ENCODE peak calls at places on chromosomes 7 and 10, in ten cellular contexts. One of them, this sample, is unnamed.

GRCh38 chr7:74707216-74707615 is 49.7 kb downstream of the GTF2I start:
- DNase-seq in H7: no peak
- DNase-seq in adipocyte: no peak
- DNase-seq in T-helper 9 cell: no peak
- DNase-seq in stimulated activated CD4-positive, alpha-beta T cell treated with anti-CD3 and anti-CD28 coated beads, Interleukin-15, amount 100 ng/mL, for 1 hour: no peak
- DNase-seq in activated CD4-positive, CD25-positive, alpha-beta regulatory T cell treated with anti-CD3 and anti-CD28 coated beads, Interleukin-2, amount 50 U/mL, for 72 hours: no peak
- DNase-seq in skeletal muscle cell: no peak
- DNase-seq in lower lobe of right lung: no peak
- DNase-seq in activated T-helper 1 cell treated with Interleukin-2 at 50 U/mL for 16 hours: no peak
- DNase-seq in epithelial cell of esophagus: no peak
- DNase-seq in this sample: no peak

GRCh38 chr10:26221571-26221970 is 5.0 kb downstream of the GAD2 start:
- DNase-seq in H7: peak
- DNase-seq in adipocyte: no peak
- DNase-seq in T-helper 9 cell: no peak
- DNase-seq in stimulated activated CD4-positive, alpha-beta T cell treated with anti-CD3 and anti-CD28 coated beads, Interleukin-15, amount 100 ng/mL, for 1 hour: no peak
- DNase-seq in activated CD4-positive, CD25-positive, alpha-beta regulatory T cell treated with anti-CD3 and anti-CD28 coated beads, Interleukin-2, amount 50 U/mL, for 72 hours: no peak
- DNase-seq in skeletal muscle cell: no peak
- DNase-seq in lower lobe of right lung: no peak
- DNase-seq in activated T-helper 1 cell treated with Interleukin-2 at 50 U/mL for 16 hours: no peak
- DNase-seq in epithelial cell of esophagus: no peak
- DNase-seq in this sample: no peak

GRCh38 chr10:70890917-70891431 is 2.6 kb upstream of the PCBD1 start:
- DNase-seq in H7: peak
- DNase-seq in adipocyte: peak
- DNase-seq in T-helper 9 cell: no peak
- DNase-seq in stimulated activated CD4-positive, alpha-beta T cell treated with anti-CD3 and anti-CD28 coated beads, Interleukin-15, amount 100 ng/mL, for 1 hour: no peak
- DNase-seq in activated CD4-positive, CD25-positive, alpha-beta regulatory T cell treated with anti-CD3 and anti-CD28 coated beads, Interleukin-2, amount 50 U/mL, for 72 hours: no peak
- DNase-seq in skeletal muscle cell: no peak
- DNase-seq in lower lobe of right lung: no peak
- DNase-seq in activated T-helper 1 cell treated with Interleukin-2 at 50 U/mL for 16 hours: no peak
- DNase-seq in epithelial cell of esophagus: no peak
- DNase-seq in this sample: no peak

GRCh38 chr10:31101123-31101522 is 69.5 kb upstream of the ZNF438 start:
- DNase-seq in H7: no peak
- DNase-seq in adipocyte: peak
- DNase-seq in T-helper 9 cell: no peak
- DNase-seq in stimulated activated CD4-positive, alpha-beta T cell treated with anti-CD3 and anti-CD28 coated beads, Interleukin-15, amount 100 ng/mL, for 1 hour: peak
- DNase-seq in activated CD4-positive, CD25-positive, alpha-beta regulatory T cell treated with anti-CD3 and anti-CD28 coated beads, Interleukin-2, amount 50 U/mL, for 72 hours: peak
- DNase-seq in skeletal muscle cell: peak
- DNase-seq in lower lobe of right lung: no peak
- DNase-seq in activated T-helper 1 cell treated with Interleukin-2 at 50 U/mL for 16 hours: peak
- DNase-seq in epithelial cell of esophagus: peak
- DNase-seq in this sample: no peak

GRCh38 chr10:76763360-76763759 is 874.2 kb downstream of the KCNMA1 start:
- DNase-seq in H7: no peak
- DNase-seq in adipocyte: no peak
- DNase-seq in T-helper 9 cell: no peak
- DNase-seq in stimulated activated CD4-positive, alpha-beta T cell treated with anti-CD3 and anti-CD28 coated beads, Interleukin-15, amount 100 ng/mL, for 1 hour: no peak
- DNase-seq in activated CD4-positive, CD25-positive, alpha-beta regulatory T cell treated with anti-CD3 and anti-CD28 coated beads, Interleukin-2, amount 50 U/mL, for 72 hours: no peak
- DNase-seq in skeletal muscle cell: no peak
- DNase-seq in lower lobe of right lung: no peak
- DNase-seq in activated T-helper 1 cell treated with Interleukin-2 at 50 U/mL for 16 hours: no peak
- DNase-seq in epithelial cell of esophagus: peak
- DNase-seq in this sample: no peak

GRCh38 chr10:120328647-120329046 is 128.4 kb upstream of the PLPP4 start:
- DNase-seq in H7: no peak
- DNase-seq in adipocyte: peak
- DNase-seq in T-helper 9 cell: no peak
- DNase-seq in stimulated activated CD4-positive, alpha-beta T cell treated with anti-CD3 and anti-CD28 coated beads, Interleukin-15, amount 100 ng/mL, for 1 hour: no peak
- DNase-seq in activated CD4-positive, CD25-positive, alpha-beta regulatory T cell treated with anti-CD3 and anti-CD28 coated beads, Interleukin-2, amount 50 U/mL, for 72 hours: no peak
- DNase-seq in skeletal muscle cell: no peak
- DNase-seq in lower lobe of right lung: no peak
- DNase-seq in activated T-helper 1 cell treated with Interleukin-2 at 50 U/mL for 16 hours: no peak
- DNase-seq in epithelial cell of esophagus: no peak
- DNase-seq in this sample: no peak

GRCh38 chr7:23680417-23681405 is 712 bp downstream of the FAM221A start:
- DNase-seq in H7: peak
- DNase-seq in adipocyte: peak
- DNase-seq in T-helper 9 cell: peak
- DNase-seq in stimulated activated CD4-positive, alpha-beta T cell treated with anti-CD3 and anti-CD28 coated beads, Interleukin-15, amount 100 ng/mL, for 1 hour: peak
- DNase-seq in activated CD4-positive, CD25-positive, alpha-beta regulatory T cell treated with anti-CD3 and anti-CD28 coated beads, Interleukin-2, amount 50 U/mL, for 72 hours: peak
- DNase-seq in skeletal muscle cell: no peak
- DNase-seq in lower lobe of right lung: peak
- DNase-seq in activated T-helper 1 cell treated with Interleukin-2 at 50 U/mL for 16 hours: peak
- DNase-seq in epithelial cell of esophagus: peak
- DNase-seq in this sample: peak

GRCh38 chr7:1897861-1898627 is 228.0 kb downstream of the ELFN1 start:
- DNase-seq in H7: peak
- DNase-seq in adipocyte: no peak
- DNase-seq in T-helper 9 cell: no peak
- DNase-seq in stimulated activated CD4-positive, alpha-beta T cell treated with anti-CD3 and anti-CD28 coated beads, Interleukin-15, amount 100 ng/mL, for 1 hour: no peak
- DNase-seq in activated CD4-positive, CD25-positive, alpha-beta regulatory T cell treated with anti-CD3 and anti-CD28 coated beads, Interleukin-2, amount 50 U/mL, for 72 hours: no peak
- DNase-seq in skeletal muscle cell: no peak
- DNase-seq in lower lobe of right lung: peak
- DNase-seq in activated T-helper 1 cell treated with Interleukin-2 at 50 U/mL for 16 hours: no peak
- DNase-seq in epithelial cell of esophagus: no peak
- DNase-seq in this sample: no peak

GRCh38 chr10:74047304-74047703 is 49.4 kb downstream of the VCL start:
- DNase-seq in H7: no peak
- DNase-seq in adipocyte: peak
- DNase-seq in T-helper 9 cell: no peak
- DNase-seq in stimulated activated CD4-positive, alpha-beta T cell treated with anti-CD3 and anti-CD28 coated beads, Interleukin-15, amount 100 ng/mL, for 1 hour: no peak
- DNase-seq in activated CD4-positive, CD25-positive, alpha-beta regulatory T cell treated with anti-CD3 and anti-CD28 coated beads, Interleukin-2, amount 50 U/mL, for 72 hours: no peak
- DNase-seq in skeletal muscle cell: peak
- DNase-seq in lower lobe of right lung: no peak
- DNase-seq in activated T-helper 1 cell treated with Interleukin-2 at 50 U/mL for 16 hours: no peak
- DNase-seq in epithelial cell of esophagus: no peak
- DNase-seq in this sample: no peak

GRCh38 chr7:7304705-7305475 is 122.5 kb downstream of the C1GALT1 start:
- DNase-seq in H7: no peak
- DNase-seq in adipocyte: no peak
- DNase-seq in T-helper 9 cell: no peak
- DNase-seq in stimulated activated CD4-positive, alpha-beta T cell treated with anti-CD3 and anti-CD28 coated beads, Interleukin-15, amount 100 ng/mL, for 1 hour: no peak
- DNase-seq in activated CD4-positive, CD25-positive, alpha-beta regulatory T cell treated with anti-CD3 and anti-CD28 coated beads, Interleukin-2, amount 50 U/mL, for 72 hours: no peak
- DNase-seq in skeletal muscle cell: no peak
- DNase-seq in lower lobe of right lung: no peak
- DNase-seq in activated T-helper 1 cell treated with Interleukin-2 at 50 U/mL for 16 hours: no peak
- DNase-seq in epithelial cell of esophagus: peak
- DNase-seq in this sample: no peak

GRCh38 chr7:35802649-35803048 is 1.8 kb downstream of the SEPTIN7 start:
- DNase-seq in H7: peak
- DNase-seq in adipocyte: no peak
- DNase-seq in T-helper 9 cell: peak
- DNase-seq in stimulated activated CD4-positive, alpha-beta T cell treated with anti-CD3 and anti-CD28 coated beads, Interleukin-15, amount 100 ng/mL, for 1 hour: no peak
- DNase-seq in activated CD4-positive, CD25-positive, alpha-beta regulatory T cell treated with anti-CD3 and anti-CD28 coated beads, Interleukin-2, amount 50 U/mL, for 72 hours: no peak
- DNase-seq in skeletal muscle cell: no peak
- DNase-seq in lower lobe of right lung: no peak
- DNase-seq in activated T-helper 1 cell treated with Interleukin-2 at 50 U/mL for 16 hours: no peak
- DNase-seq in epithelial cell of esophagus: no peak
- DNase-seq in this sample: no peak

GRCh38 chr10:130127612-130128607 is 8.3 kb upstream of the GLRX3 start:
- DNase-seq in H7: peak
- DNase-seq in adipocyte: peak
- DNase-seq in T-helper 9 cell: peak
- DNase-seq in stimulated activated CD4-positive, alpha-beta T cell treated with anti-CD3 and anti-CD28 coated beads, Interleukin-15, amount 100 ng/mL, for 1 hour: peak
- DNase-seq in activated CD4-positive, CD25-positive, alpha-beta regulatory T cell treated with anti-CD3 and anti-CD28 coated beads, Interleukin-2, amount 50 U/mL, for 72 hours: no peak
- DNase-seq in skeletal muscle cell: peak
- DNase-seq in lower lobe of right lung: no peak
- DNase-seq in activated T-helper 1 cell treated with Interleukin-2 at 50 U/mL for 16 hours: peak
- DNase-seq in epithelial cell of esophagus: peak
- DNase-seq in this sample: peak

GRCh38 chr10:53403688-53404087 is 631.1 kb upstream of the MBL2 start:
- DNase-seq in H7: no peak
- DNase-seq in adipocyte: no peak
- DNase-seq in T-helper 9 cell: no peak
- DNase-seq in stimulated activated CD4-positive, alpha-beta T cell treated with anti-CD3 and anti-CD28 coated beads, Interleukin-15, amount 100 ng/mL, for 1 hour: no peak
- DNase-seq in activated CD4-positive, CD25-positive, alpha-beta regulatory T cell treated with anti-CD3 and anti-CD28 coated beads, Interleukin-2, amount 50 U/mL, for 72 hours: no peak
- DNase-seq in skeletal muscle cell: no peak
- DNase-seq in lower lobe of right lung: peak
- DNase-seq in activated T-helper 1 cell treated with Interleukin-2 at 50 U/mL for 16 hours: no peak
- DNase-seq in epithelial cell of esophagus: peak
- DNase-seq in this sample: no peak

GRCh38 chr7:155951554-155952158 is 139.4 kb upstream of the SHH start:
- DNase-seq in H7: no peak
- DNase-seq in adipocyte: no peak
- DNase-seq in T-helper 9 cell: no peak
- DNase-seq in stimulated activated CD4-positive, alpha-beta T cell treated with anti-CD3 and anti-CD28 coated beads, Interleukin-15, amount 100 ng/mL, for 1 hour: no peak
- DNase-seq in activated CD4-positive, CD25-positive, alpha-beta regulatory T cell treated with anti-CD3 and anti-CD28 coated beads, Interleukin-2, amount 50 U/mL, for 72 hours: no peak
- DNase-seq in skeletal muscle cell: peak
- DNase-seq in lower lobe of right lung: no peak
- DNase-seq in activated T-helper 1 cell treated with Interleukin-2 at 50 U/mL for 16 hours: no peak
- DNase-seq in epithelial cell of esophagus: peak
- DNase-seq in this sample: no peak

GRCh38 chr10:72274730-72275350 is 1.1 kb downstream of the DDIT4 start:
- DNase-seq in H7: peak
- DNase-seq in adipocyte: peak
- DNase-seq in T-helper 9 cell: peak
- DNase-seq in stimulated activated CD4-positive, alpha-beta T cell treated with anti-CD3 and anti-CD28 coated beads, Interleukin-15, amount 100 ng/mL, for 1 hour: peak
- DNase-seq in activated CD4-positive, CD25-positive, alpha-beta regulatory T cell treated with anti-CD3 and anti-CD28 coated beads, Interleukin-2, amount 50 U/mL, for 72 hours: peak
- DNase-seq in skeletal muscle cell: no peak
- DNase-seq in lower lobe of right lung: peak
- DNase-seq in activated T-helper 1 cell treated with Interleukin-2 at 50 U/mL for 16 hours: peak
- DNase-seq in epithelial cell of esophagus: peak
- DNase-seq in this sample: peak

GRCh38 chr7:157830331-157830730 is 493.5 kb downstream of the DNAJB6 start:
- DNase-seq in H7: no peak
- DNase-seq in adipocyte: no peak
- DNase-seq in T-helper 9 cell: no peak
- DNase-seq in stimulated activated CD4-positive, alpha-beta T cell treated with anti-CD3 and anti-CD28 coated beads, Interleukin-15, amount 100 ng/mL, for 1 hour: no peak
- DNase-seq in activated CD4-positive, CD25-positive, alpha-beta regulatory T cell treated with anti-CD3 and anti-CD28 coated beads, Interleukin-2, amount 50 U/mL, for 72 hours: no peak
- DNase-seq in skeletal muscle cell: no peak
- DNase-seq in lower lobe of right lung: peak
- DNase-seq in activated T-helper 1 cell treated with Interleukin-2 at 50 U/mL for 16 hours: no peak
- DNase-seq in epithelial cell of esophagus: no peak
- DNase-seq in this sample: no peak